ENCODE peak calls at places on chromosomes 11 and 22, in four cellular contexts. One of them, this sample, is unnamed.

GRCh38 chr11:117830072-117830471 is 5.5 kb upstream of the FXYD2 start:
- DNase-seq in HuH-7.5: no peak
- DNase-seq in fibroblast of the aortic adventitia: no peak
- DNase-seq in epithelial cell of esophagus: no peak
- DNase-seq in this sample: no peak

GRCh38 chr11:31264834-31265233 is 104.7 kb downstream of the DCDC1 start:
- DNase-seq in HuH-7.5: no peak
- DNase-seq in fibroblast of the aortic adventitia: no peak
- DNase-seq in epithelial cell of esophagus: no peak
- DNase-seq in this sample: no peak

GRCh38 chr11:22930816-22931594 is 70.7 kb upstream of the CCDC179 start:
- DNase-seq in HuH-7.5: no peak
- DNase-seq in fibroblast of the aortic adventitia: no peak
- DNase-seq in epithelial cell of esophagus: no peak
- DNase-seq in this sample: no peak

GRCh38 chr22:28813772-28814518 is 13.6 kb upstream of the XBP1 start:
- DNase-seq in HuH-7.5: peak
- DNase-seq in fibroblast of the aortic adventitia: no peak
- DNase-seq in epithelial cell of esophagus: no peak
- DNase-seq in this sample: peak

GRCh38 chr11:1100417-1101245 is 26.0 kb downstream of the MUC2 start:
- DNase-seq in HuH-7.5: no peak
- DNase-seq in fibroblast of the aortic adventitia: no peak
- DNase-seq in epithelial cell of esophagus: no peak
- DNase-seq in this sample: no peak

GRCh38 chr11:134532176-134532920 is 120.3 kb upstream of the B3GAT1 start:
- DNase-seq in HuH-7.5: no peak
- DNase-seq in fibroblast of the aortic adventitia: no peak
- DNase-seq in epithelial cell of esophagus: no peak
- DNase-seq in this sample: no peak

GRCh38 chr22:27876684-27877083 is 42.4 kb downstream of the PITPNB start:
- DNase-seq in HuH-7.5: no peak
- DNase-seq in fibroblast of the aortic adventitia: peak
- DNase-seq in epithelial cell of esophagus: no peak
- DNase-seq in this sample: no peak

GRCh38 chr22:49007013-49007653 is 820.5 kb downstream of the BRD1 start:
- DNase-seq in HuH-7.5: no peak
- DNase-seq in fibroblast of the aortic adventitia: no peak
- DNase-seq in epithelial cell of esophagus: no peak
- DNase-seq in this sample: no peak

GRCh38 chr11:27447288-27447914 is 25.2 kb downstream of the LGR4 start:
- DNase-seq in HuH-7.5: no peak
- DNase-seq in fibroblast of the aortic adventitia: peak
- DNase-seq in epithelial cell of esophagus: peak
- DNase-seq in this sample: no peak

GRCh38 chr11:104899226-104899625 is 966 bp upstream of the CASP12 start:
- DNase-seq in HuH-7.5: no peak
- DNase-seq in fibroblast of the aortic adventitia: no peak
- DNase-seq in epithelial cell of esophagus: no peak
- DNase-seq in this sample: no peak

GRCh38 chr11:78291754-78292108 is 103.0 kb downstream of the USP35 start:
- DNase-seq in HuH-7.5: no peak
- DNase-seq in fibroblast of the aortic adventitia: no peak
- DNase-seq in epithelial cell of esophagus: no peak
- DNase-seq in this sample: no peak

GRCh38 chr11:104332110-104332509 is 168.2 kb upstream of the PDGFD start:
- DNase-seq in HuH-7.5: no peak
- DNase-seq in fibroblast of the aortic adventitia: no peak
- DNase-seq in epithelial cell of esophagus: peak
- DNase-seq in this sample: peak

GRCh38 chr22:27480487-27480886 is 321.1 kb downstream of the MN1 start:
- DNase-seq in HuH-7.5: peak
- DNase-seq in fibroblast of the aortic adventitia: no peak
- DNase-seq in epithelial cell of esophagus: no peak
- DNase-seq in this sample: peak

GRCh38 chr11:64990222-64990918 is 6.4 kb downstream of the BATF2 start:
- DNase-seq in HuH-7.5: no peak
- DNase-seq in fibroblast of the aortic adventitia: peak
- DNase-seq in epithelial cell of esophagus: no peak
- DNase-seq in this sample: no peak

GRCh38 chr11:124605719-124606118 is 5.5 kb upstream of the PANX3 start:
- DNase-seq in HuH-7.5: no peak
- DNase-seq in fibroblast of the aortic adventitia: no peak
- DNase-seq in epithelial cell of esophagus: no peak
- DNase-seq in this sample: no peak

GRCh38 chr11:58577441-58578135 is 1.3 kb upstream of the ZFP91 start:
- DNase-seq in HuH-7.5: peak
- DNase-seq in fibroblast of the aortic adventitia: peak
- DNase-seq in epithelial cell of esophagus: peak
- DNase-seq in this sample: no peak

GRCh38 chr22:46286941-46287872 is 9.5 kb upstream of the GTSE1 start:
- DNase-seq in HuH-7.5: no peak
- DNase-seq in fibroblast of the aortic adventitia: no peak
- DNase-seq in epithelial cell of esophagus: no peak
- DNase-seq in this sample: no peak

GRCh38 chr11:31763296-31763695 is 47.8 kb downstream of the PAX6 start:
- DNase-seq in HuH-7.5: no peak
- DNase-seq in fibroblast of the aortic adventitia: no peak
- DNase-seq in epithelial cell of esophagus: no peak
- DNase-seq in this sample: no peak

GRCh38 chr11:23288001-23288783 is 427.9 kb upstream of the CCDC179 start:
- DNase-seq in HuH-7.5: no peak
- DNase-seq in fibroblast of the aortic adventitia: peak
- DNase-seq in epithelial cell of esophagus: peak
- DNase-seq in this sample: no peak

GRCh38 chr11:71268706-71269321 is 16.4 kb upstream of the SHANK2 start:
- DNase-seq in HuH-7.5: no peak
- DNase-seq in fibroblast of the aortic adventitia: no peak
- DNase-seq in epithelial cell of esophagus: no peak
- DNase-seq in this sample: no peak

GRCh38 chr11:45332486-45332934 is 46.4 kb upstream of the SYT13 start:
- DNase-seq in HuH-7.5: peak
- DNase-seq in fibroblast of the aortic adventitia: peak
- DNase-seq in epithelial cell of esophagus: no peak
- DNase-seq in this sample: peak

GRCh38 chr11:29159552-29160465 is 857.0 kb downstream of the KCNA4 start:
- DNase-seq in HuH-7.5: peak
- DNase-seq in fibroblast of the aortic adventitia: peak
- DNase-seq in epithelial cell of esophagus: peak
- DNase-seq in this sample: peak

GRCh38 chr11:111347723-111348115 is 31.4 kb downstream of the POU2AF1 start:
- DNase-seq in HuH-7.5: no peak
- DNase-seq in fibroblast of the aortic adventitia: peak
- DNase-seq in epithelial cell of esophagus: no peak
- DNase-seq in this sample: no peak

GRCh38 chr11:68342459-68343158 is 30.2 kb downstream of the LRP5 start:
- DNase-seq in HuH-7.5: no peak
- DNase-seq in fibroblast of the aortic adventitia: no peak
- DNase-seq in epithelial cell of esophagus: peak
- DNase-seq in this sample: peak

GRCh38 chr11:79486239-79486984 is 45.6 kb upstream of the TENM4 start:
- DNase-seq in HuH-7.5: no peak
- DNase-seq in fibroblast of the aortic adventitia: no peak
- DNase-seq in epithelial cell of esophagus: peak
- DNase-seq in this sample: no peak

GRCh38 chr11:78310500-78310909 is 107.1 kb downstream of the GAB2 start:
- DNase-seq in HuH-7.5: peak
- DNase-seq in fibroblast of the aortic adventitia: peak
- DNase-seq in epithelial cell of esophagus: no peak
- DNase-seq in this sample: peak

This sample was measured in Caco-2.